ENCODE peak calls at places on chromosomes 13 and 19, in six cellular contexts. A is stimulated activated CD8-positive, alpha-beta memory T cell treated with anti-CD3 and anti-CD28 coated beads, Interleukin-7, amount 100 ng/mL, for 4 hours; L is H7; N is endodermal cell; R is smooth muscle cell of the brain vasculature; C is thoracic aorta. B is an unnamed sample.

GRCh38 chr13:42047561-42048322 is 706 bp upstream of the DGKH start:
- DNase-seq in N (peak; percentile 82), R (no peak), A (no peak), C (no peak), L (peak; percentile 71), B (no peak)

GRCh38 chr19:46000497-46001246 is 5.4 kb downstream of the CCDC61 start:
- DNase-seq in N (peak; percentile 92), A (peak; percentile 67), L (peak; percentile 96), C (no peak), R (no peak), B (no peak)

GRCh38 chr19:45874620-45874966 is 10.5 kb downstream of the FOXA3 start:
- DNase-seq in R (no peak), C (no peak), L (peak; percentile 22), N (no peak), A (no peak), B (no peak)

GRCh38 chr19:44260343-44260681 is 626 bp downstream of the ZNF233 start:
- DNase-seq in N (peak; percentile 48), R (no peak), L (peak; percentile 18), C (no peak), A (no peak), B (no peak)

GRCh38 chr19:3479177-3479818 is 1.0 kb downstream of the SMIM24 start:
- DNase-seq in R (no peak), L (peak; percentile 90), C (no peak), A (peak; percentile 17), N (peak; percentile 78), B (no peak)

GRCh38 chr13:97279913-97280312 is 57.8 kb downstream of the MBNL2 start:
- DNase-seq in A (no peak), L (no peak), C (no peak), N (no peak), R (no peak), B (no peak)

GRCh38 chr13:110047511-110047910 is 259.4 kb downstream of the COL4A1 start:
- DNase-seq in R (no peak), C (peak; percentile 66), A (no peak), N (no peak), L (no peak), B (peak; percentile 85)

GRCh38 chr19:17424743-17425365 is 5.0 kb downstream of the MVB12A start:
- DNase-seq in A (no peak), N (peak; percentile 96), R (no peak), C (no peak), L (peak; percentile 98), B (peak; percentile 47)

GRCh38 chr13:82076421-82076820 is 1735.5 kb upstream of the SPRY2 start:
- DNase-seq in L (no peak), R (no peak), A (no peak), N (no peak), C (no peak), B (no peak)

GRCh38 chr19:17719730-17720486 is 628 bp downstream of the MAP1S start:
- DNase-seq in N (peak; percentile 63), R (no peak), L (peak; percentile 80), C (no peak), A (peak; percentile 55), B (no peak)

GRCh38 chr13:99103536-99103935 is 97.1 kb upstream of the UBAC2 start:
- DNase-seq in L (peak; percentile 58), C (no peak), N (peak; percentile 70), R (no peak), A (no peak), B (no peak)

GRCh38 chr19:2294377-2295335 is 12.7 kb upstream of the PEAK3 start:
- DNase-seq in R (no peak), N (no peak), A (no peak), L (peak; percentile 71), C (no peak), B (no peak)

GRCh38 chr13:83184819-83185218 is 697.5 kb downstream of the SLITRK1 start:
- DNase-seq in A (no peak), R (no peak), C (no peak), L (no peak), N (no peak), B (no peak)

GRCh38 chr19:32662186-32662585 is 12.8 kb downstream of the ANKRD27 start:
- DNase-seq in R (no peak), L (no peak), C (no peak), N (no peak), A (no peak), B (no peak)

GRCh38 chr13:20391597-20392452 is 133.8 kb downstream of the CRYL1 start:
- DNase-seq in A (no peak), R (no peak), C (no peak), L (peak; percentile 73), N (peak; percentile 53), B (no peak)

GRCh38 chr19:45075215-45076028 is 856 bp downstream of the ZNF296 start:
- DNase-seq in L (peak; percentile 94), C (no peak), N (peak; percentile 88), R (no peak), A (no peak), B (peak; percentile 59)

GRCh38 chr13:102960959-102961358 is 105.3 kb downstream of the SLC10A2 start:
- DNase-seq in R (no peak), A (no peak), L (no peak), N (no peak), C (no peak), B (no peak)

GRCh38 chr13:82522872-82523271 is 1359.4 kb downstream of the SLITRK1 start:
- DNase-seq in N (no peak), L (no peak), R (no peak), A (no peak), C (no peak), B (no peak)

GRCh38 chr19:34273121-34273845 is 18.9 kb downstream of the GARRE1 start:
- DNase-seq in C (no peak), L (no peak), A (no peak), N (no peak), R (no peak), B (no peak)

GRCh38 chr13:98187862-98188261 is 10.8 kb upstream of the RNF113B start:
- DNase-seq in N (no peak), C (no peak), L (no peak), A (no peak), R (no peak), B (no peak)

GRCh38 chr19:38741670-38742069 is 2.6 kb downstream of the CAPN12 start:
- DNase-seq in C (no peak), A (no peak), L (peak; percentile 25), R (no peak), N (no peak), B (no peak)

GRCh38 chr19:30664358-30665058 is 292.3 kb downstream of the ZNF536 start:
- DNase-seq in L (peak; percentile 64), N (peak; percentile 69), C (no peak), A (no peak), R (no peak), B (peak; percentile 92)

GRCh38 chr19:15181394-15181793 is 19.4 kb downstream of the NOTCH3 start:
- DNase-seq in C (no peak), A (no peak), N (no peak), R (no peak), L (peak; percentile 60), B (no peak)

GRCh38 chr19:39805120-39805519 is 26.5 kb downstream of the LEUTX start:
- DNase-seq in C (no peak), R (no peak), L (no peak), A (no peak), N (no peak), B (no peak)

GRCh38 chr13:112796190-112796915 is 106.5 kb downstream of the ATP11A start:
- DNase-seq in A (no peak), R (no peak), C (no peak), L (no peak), N (no peak), B (peak; percentile 22)

GRCh38 chr19:2260341-2260751 is 4.1 kb upstream of the JSRP1 start:
- DNase-seq in A (no peak), R (no peak), L (no peak), N (no peak), C (no peak), B (no peak)

GRCh38 chr13:36718146-36718545 is 44.3 kb downstream of the SERTM1 start:
- DNase-seq in A (no peak), C (no peak), L (no peak), N (no peak), R (no peak), B (no peak)

GRCh38 chr13:42001580-42001979 is 40.7 kb upstream of the VWA8 start:
- DNase-seq in C (no peak), A (no peak), L (peak; percentile 13), N (peak; percentile 63), R (no peak), B (no peak)

B was measured in left lobe of liver.